ENCODE peak calls at places on chromosomes 5 and 9, in seven cellular contexts. W is CD8-positive, alpha-beta T cell; J is ascending aorta; K is kidney; C is lung; A is lower lobe of right lung; L is osteoblast. T is an unnamed sample.

GRCh38 chr5:143968071-143968878 is 156.3 kb downstream of the HMHB1 start:
- DNase-seq in C (no peak), W (no peak), K (no peak), J (no peak), L (peak; percentile 61), A (no peak), T (no peak)

GRCh38 chr5:139565411-139566305 is 4.5 kb downstream of the UBE2D2 start:
- DNase-seq in A (no peak), C (no peak), W (peak; percentile 60), K (no peak), L (peak; percentile 81), J (peak; percentile 34), T (no peak)

GRCh38 chr5:178472138-178472537 is 118.1 kb downstream of the COL23A1 start:
- DNase-seq in C (no peak), L (no peak), J (no peak), A (no peak), W (no peak), K (no peak), T (no peak)

GRCh38 chr5:174733091-174733690 is 8.8 kb downstream of the MSX2 start:
- DNase-seq in L (no peak), W (no peak), C (no peak), K (no peak), A (no peak), J (no peak), T (no peak)

GRCh38 chr9:91042024-91042423 is 240.4 kb downstream of the SYK start:
- DNase-seq in L (no peak), C (no peak), J (no peak), K (no peak), W (no peak), A (no peak), T (peak; percentile 35)

GRCh38 chr5:137282216-137282615 is 216.9 kb downstream of the SPOCK1 start:
- DNase-seq in L (no peak), A (no peak), C (no peak), J (no peak), K (no peak), W (no peak), T (no peak)

GRCh38 chr9:121781143-121781542 is 129.7 kb downstream of the DAB2IP start:
- DNase-seq in A (no peak), L (peak; percentile 56), C (no peak), J (no peak), K (peak; percentile 51), W (no peak), T (no peak)

GRCh38 chr9:97934321-97935115 is 3.5 kb downstream of the HEMGN start:
- DNase-seq in A (no peak), W (no peak), L (peak; percentile 44), K (no peak), J (no peak), C (no peak), T (no peak)

GRCh38 chr5:143931389-143931984 is 119.5 kb downstream of the HMHB1 start:
- DNase-seq in J (no peak), L (no peak), A (no peak), C (no peak), W (no peak), K (no peak), T (no peak)

GRCh38 chr5:150734579-150735384 is 24.0 kb downstream of the DCTN4 start:
- DNase-seq in L (no peak), C (peak; percentile 59), W (no peak), K (no peak), A (peak; percentile 86), J (peak; percentile 71), T (no peak)

GRCh38 chr9:69971643-69972449 is 71.8 kb upstream of the MAMDC2 start:
- DNase-seq in K (peak; percentile 67), A (peak; percentile 65), C (peak; percentile 62), W (peak; percentile 39), J (peak; percentile 83), L (no peak), T (peak; percentile 81)

GRCh38 chr9:125407974-125408900 is 146.6 kb downstream of the GAPVD1 start:
- DNase-seq in A (peak; percentile 86), J (peak; percentile 72), L (peak; percentile 99), C (peak; percentile 74), K (peak; percentile 90), W (peak; percentile 78), T (no peak)

GRCh38 chr9:32551491-32552049 is 557 bp upstream of the SMIM27 start:
- DNase-seq in C (no peak), J (no peak), W (peak; percentile 44), A (no peak), K (no peak), L (peak; percentile 72), T (no peak)

GRCh38 chr9:16405421-16405820 is 465.0 kb downstream of the BNC2 start:
- DNase-seq in J (no peak), K (no peak), C (no peak), A (no peak), W (no peak), L (no peak), T (no peak)

GRCh38 chr9:79711874-79712273 is 140.1 kb downstream of the TLE4 start:
- DNase-seq in K (no peak), L (no peak), W (no peak), J (no peak), C (no peak), A (no peak), T (no peak)

GRCh38 chr9:130860458-130861316 is 25.6 kb downstream of the ABL1 start:
- DNase-seq in W (no peak), C (peak; percentile 78), A (peak; percentile 88), K (peak; percentile 95), J (peak; percentile 95), L (peak; percentile 94), T (peak; percentile 97)

GRCh38 chr9:114681594-114682332 is at the start of gene TEX48:
- DNase-seq in A (peak; percentile 59), J (peak; percentile 67), C (peak; percentile 60), K (peak; percentile 73), W (peak; percentile 73), L (no peak), T (no peak)

GRCh38 chr9:135583686-135584011 is 22.1 kb downstream of the PAEP start:
- DNase-seq in L (no peak), W (no peak), J (no peak), A (no peak), K (no peak), C (no peak), T (peak; percentile 60)

GRCh38 chr5:15326932-15327331 is 173.0 kb upstream of the FBXL7 start:
- DNase-seq in C (no peak), A (no peak), W (no peak), K (no peak), L (no peak), J (no peak), T (no peak)

GRCh38 chr5:99019254-99019653 is 90.4 kb upstream of the CHD1 start:
- DNase-seq in J (no peak), W (no peak), C (no peak), A (no peak), K (no peak), L (no peak), T (no peak)

GRCh38 chr9:127924736-127925444 is 5.7 kb downstream of the PIP5KL1 start:
- DNase-seq in K (peak; percentile 68), C (no peak), L (no peak), W (no peak), J (no peak), A (no peak), T (no peak)

GRCh38 chr5:143887302-143887638 is 75.3 kb downstream of the HMHB1 start:
- DNase-seq in J (no peak), A (peak; percentile 52), C (peak; percentile 32), W (no peak), K (peak; percentile 78), L (no peak), T (no peak)

GRCh38 chr5:86780018-86780417 is 162.3 kb downstream of the COX7C start:
- DNase-seq in J (no peak), C (no peak), A (no peak), L (no peak), K (no peak), W (no peak), T (no peak)

GRCh38 chr9:33132249-33132772 is 34.8 kb downstream of the B4GALT1 start:
- DNase-seq in A (no peak), C (no peak), K (no peak), W (no peak), J (peak; percentile 69), L (peak; percentile 98), T (no peak)

GRCh38 chr5:112738180-112738560 is 485 bp downstream of the APC start:
- DNase-seq in K (no peak), A (no peak), W (no peak), C (no peak), J (no peak), L (no peak), T (no peak)

GRCh38 chr5:130773813-130774212 is 391.2 kb downstream of the HINT1 start:
- DNase-seq in K (no peak), J (no peak), L (no peak), W (no peak), C (no peak), A (no peak), T (no peak)
- TF ChIP-seq CTCF in K (no peak), J (no peak), L (no peak), W (no peak), C (no peak), A (no peak), T (no peak)

DNA sequence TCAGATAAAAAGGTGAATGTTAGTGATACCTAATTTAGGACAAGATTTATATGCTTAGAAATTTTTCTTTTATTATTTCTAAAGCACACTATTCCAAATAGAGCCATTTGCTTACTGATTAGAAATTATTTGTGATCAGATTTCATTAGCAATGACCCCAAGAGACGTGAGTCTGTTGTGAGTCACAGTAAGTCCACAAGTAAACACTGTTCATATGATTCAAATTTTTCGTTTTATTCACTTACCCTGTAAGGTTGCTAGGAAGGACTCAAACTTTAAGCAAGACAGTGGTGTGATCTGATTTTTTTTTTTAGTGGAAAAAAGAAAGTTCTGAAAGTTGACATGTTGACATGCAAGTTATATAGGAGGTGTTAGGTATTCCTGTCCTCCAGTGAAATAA is 1.2 kb downstream of the CARD6 start:
- DNase-seq in C (no peak), A (no peak), K (no peak), L (peak; percentile 60), J (no peak), W (no peak), T (no peak)
- H3K4me3 ChIP-seq in C (no peak overlapping the region), A (peak overlapping the region; percentile 54), K (peak overlapping the region; percentile 62), L (peak overlapping the region; percentile 74), J (peak overlapping the region; percentile 46), W (no peak overlapping the region), T (peak overlapping the region; percentile 66)

DNA sequence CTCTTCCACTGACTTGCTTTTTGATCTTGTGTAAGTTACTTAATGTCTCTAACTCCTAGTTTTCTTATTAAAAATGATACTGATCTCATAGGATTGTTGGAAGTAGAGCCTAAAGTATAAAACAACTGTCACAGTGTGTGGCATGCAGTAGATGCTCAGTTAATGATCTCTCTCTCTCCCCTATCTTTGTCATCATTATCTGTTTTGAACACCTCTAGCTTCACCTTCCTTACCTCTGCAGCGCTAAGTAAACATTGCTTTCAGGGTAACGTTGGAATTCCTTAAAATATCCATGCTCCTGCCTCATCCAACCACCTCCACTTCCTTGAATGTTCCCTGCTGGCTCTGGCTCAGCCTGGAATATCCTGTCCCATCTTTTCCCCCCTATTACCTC is 110.4 kb downstream of the RGS3 start:
- DNase-seq in J (no peak), A (no peak), L (peak; percentile 9), C (no peak), K (no peak), W (no peak), T (no peak)
- H3K27ac ChIP-seq in J (peak overlapping the region; percentile 54), A (no peak overlapping the region), L (no peak overlapping the region), C (no peak overlapping the region), K (no peak overlapping the region), W (no peak overlapping the region), T (no peak overlapping the region)

DNA sequence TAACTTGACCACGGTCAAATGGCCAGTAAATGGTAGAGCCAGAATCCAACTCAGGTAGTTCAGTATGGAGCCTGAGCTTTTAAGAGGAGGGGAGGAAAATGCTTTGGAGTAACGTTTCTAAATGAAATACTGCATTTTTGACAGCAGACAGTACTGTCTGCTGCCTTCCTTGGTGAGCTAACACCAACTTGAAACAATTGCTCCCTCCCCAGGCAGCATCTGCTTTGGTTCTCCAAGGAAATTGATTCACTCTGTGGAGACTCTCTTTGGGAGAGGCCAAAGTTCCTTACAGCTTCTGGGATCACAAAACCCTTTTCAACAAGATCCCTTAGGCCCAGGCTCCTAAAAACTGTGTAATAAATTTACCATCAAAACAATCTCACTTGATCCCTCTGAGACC is 75.2 kb upstream of the SSBP2 start:
- DNase-seq in W (no peak), C (no peak), L (peak; percentile 62), K (no peak), J (no peak), A (no peak), T (no peak)
- TF ChIP-seq CTCF in W (no peak), C (no peak), L (peak; percentile 19), K (no peak), J (no peak), A (no peak), T (no peak)